ENCODE peak calls at places on chromosomes 12 and 14, in nine cellular contexts. P, H, N, J, B, W, C, V and M are unnamed samples.

GRCh38 chr12:46187023-46187422 is 81.8 kb downstream of the SLC38A1 start:
- DNase-seq in B (no peak), J (no peak), C (no peak), H (no peak), N (no peak), P (peak; percentile 35), W (peak; percentile 31), V (no peak), M (peak; percentile 63)

GRCh38 chr14:77612011-77612620 is 4.3 kb downstream of the SPTLC2 start:
- DNase-seq in V (no peak), J (no peak), N (no peak), W (peak; percentile 78), H (no peak), C (no peak), P (peak; percentile 41), B (no peak), M (no peak)

GRCh38 chr14:50047274-50047676 is 69.1 kb downstream of the VCPKMT start:
- DNase-seq in C (peak; percentile 63), V (no peak), W (no peak), B (no peak), P (no peak), H (no peak), N (peak; percentile 93), J (no peak), M (no peak)

GRCh38 chr12:131929530-131930456 is 717 bp downstream of the PUS1 start:
- DNase-seq in V (no peak), H (no peak), P (peak; percentile 46), J (peak; percentile 67), N (peak; percentile 72), W (peak; percentile 33), B (peak; percentile 63), C (peak; percentile 70), M (no peak)

GRCh38 chr14:75995372-75996041 is 9.9 kb downstream of the IFT43 start:
- DNase-seq in W (peak; percentile 64), C (no peak), J (no peak), P (peak; percentile 71), V (no peak), H (no peak), B (no peak), N (no peak), M (peak; percentile 75)

GRCh38 chr12:19003987-19004619 is 125.4 kb upstream of the PLEKHA5 start:
- DNase-seq in H (no peak), N (no peak), V (no peak), W (no peak), B (no peak), J (no peak), C (no peak), P (no peak), M (no peak)

GRCh38 chr12:109795023-109795422 is 38.2 kb downstream of the TRPV4 start:
- DNase-seq in V (no peak), J (no peak), W (peak; percentile 57), C (no peak), H (no peak), N (peak; percentile 26), P (peak; percentile 69), B (no peak), M (no peak)

GRCh38 chr12:124734224-124734788 is 129.4 kb downstream of the SCARB1 start:
- DNase-seq in C (no peak), J (no peak), P (no peak), B (no peak), W (no peak), N (peak; percentile 97), H (no peak), V (no peak), M (no peak)

GRCh38 chr14:88765130-88765529 is 27.6 kb downstream of the EML5 start:
- DNase-seq in J (no peak), H (no peak), B (no peak), V (no peak), C (no peak), N (no peak), W (peak; percentile 10), P (no peak), M (no peak)

GRCh38 chr12:52183544-52183910 is 8.3 kb downstream of the KRT80 start:
- DNase-seq in C (no peak), P (no peak), N (no peak), V (no peak), W (no peak), H (no peak), B (no peak), J (no peak), M (no peak)

GRCh38 chr14:56490379-56490778 is 89.2 kb upstream of the TMEM260 start:
- DNase-seq in N (peak; percentile 44), P (peak; percentile 36), B (no peak), J (no peak), C (no peak), V (no peak), W (peak; percentile 37), H (peak; percentile 13), M (no peak)

GRCh38 chr12:11578461-11578993 is 70.9 kb upstream of the ETV6 start:
- DNase-seq in P (no peak), C (no peak), B (no peak), W (no peak), J (no peak), H (no peak), V (no peak), N (no peak), M (no peak)

GRCh38 chr12:89476889-89477288 is 47.7 kb downstream of the GALNT4 start:
- DNase-seq in V (no peak), H (no peak), B (no peak), W (no peak), P (no peak), J (no peak), N (no peak), C (no peak), M (no peak)

GRCh38 chr14:35829449-35829848 is 3.3 kb downstream of the BRMS1L start:
- DNase-seq in P (peak; percentile 50), J (no peak), W (peak; percentile 13), B (no peak), H (no peak), C (no peak), N (no peak), V (no peak), M (no peak)

GRCh38 chr12:121964813-121965643 is 46.6 kb downstream of the CFAP251 start:
- DNase-seq in W (peak; percentile 91), N (no peak), H (no peak), B (no peak), V (no peak), C (no peak), J (no peak), P (peak; percentile 81), M (no peak)

GRCh38 chr12:70815866-70816470 is 104.6 kb downstream of the PTPRR start:
- DNase-seq in P (no peak), J (no peak), C (no peak), B (no peak), W (no peak), V (no peak), N (no peak), H (no peak), M (no peak)

GRCh38 chr12:42590324-42590934 is 883 bp upstream of the PRICKLE1 start:
- DNase-seq in N (peak; percentile 40), J (peak; percentile 62), C (peak; percentile 51), B (no peak), H (no peak), W (peak; percentile 33), V (no peak), P (peak; percentile 18), M (no peak)

GRCh38 chr14:68876976-68877375 is 84.1 kb upstream of the ZFP36L1 start:
- DNase-seq in J (peak; percentile 32), N (no peak), W (no peak), P (no peak), H (no peak), V (no peak), B (no peak), C (no peak), M (no peak)

GRCh38 chr12:29157486-29157946 is 8.4 kb downstream of the FAR2 start:
- DNase-seq in B (no peak), V (no peak), W (peak; percentile 69), N (no peak), J (no peak), H (no peak), P (no peak), C (no peak), M (no peak)

GRCh38 chr12:54749191-54749818 is 101.1 kb upstream of the DCD start:
- DNase-seq in W (peak; percentile 43), H (no peak), B (peak; percentile 49), V (peak; percentile 2), N (peak; percentile 69), J (no peak), P (peak; percentile 70), C (no peak), M (no peak)

GRCh38 chr12:68623059-68623458 is 12.4 kb downstream of the RAP1B start:
- DNase-seq in C (no peak), H (no peak), W (no peak), N (no peak), J (no peak), B (no peak), V (no peak), P (no peak), M (no peak)